ENCODE peak calls at places on chromosomes 2 and 18, in ten cellular contexts. S is HTR-8/SVneo, M is naive B cell, A is AG04450, C is islet precursor cell, N is fibroblast of mammary gland, L is mammary epithelial cell, T is ELR, O is NCI-H1092 treated with DMSO at 0.1 percent for 48 hours, Q is right atrium auricular region. B is an unnamed sample.
A peak's percentile ranks its signal among the peaks of the same experiment; 100 is the strongest.

GRCh38 chr2:135157856-135158255 is 105.8 kb downstream of the RAB3GAP1 start:
- DNase-seq in S (no peak), M (no peak), A (no peak), C (no peak), N (no peak), L (no peak), T (no peak), O (no peak), Q (no peak), B (no peak)

GRCh38 chr18:74498712-74499629 is 2.8 kb downstream of the CNDP2 start:
- DNase-seq in S (no peak), M (peak; percentile 55), A (no peak), C (peak; percentile 57), N (peak; percentile 10), L (no peak), T (peak; percentile 30), O (no peak), Q (no peak), B (peak; percentile 34)

GRCh38 chr18:27656905-27657304 is 471.8 kb upstream of the CHST9 start:
- DNase-seq in S (no peak), M (no peak), A (no peak), C (no peak), N (no peak), L (no peak), T (no peak), O (no peak), Q (no peak), B (no peak)

GRCh38 chr2:168396131-168396530 is 59.9 kb upstream of the CERS6 start:
- DNase-seq in S (no peak), M (no peak), A (no peak), C (no peak), N (peak; percentile 22), L (peak; percentile 65), T (no peak), O (no peak), Q (no peak), B (no peak)

GRCh38 chr2:118750959-118751565 is 96.4 kb downstream of the EN1 start:
- DNase-seq in S (no peak), M (no peak), A (no peak), C (peak; percentile 20), N (peak; percentile 79), L (peak; percentile 94), T (no peak), O (no peak), Q (no peak), B (no peak)

GRCh38 chr2:96122391-96122790 is 6.0 kb upstream of the ADRA2B start:
- DNase-seq in S (no peak), M (no peak), A (no peak), C (no peak), N (no peak), L (no peak), T (no peak), O (no peak), Q (no peak), B (no peak)

GRCh38 chr2:220277445-220277960 is 650.1 kb downstream of the SLC4A3 start:
- DNase-seq in S (no peak), M (no peak), A (peak; percentile 68), C (no peak), N (peak; percentile 92), L (peak; percentile 85), T (peak; percentile 64), O (no peak), Q (peak; percentile 79), B (peak; percentile 94)

GRCh38 chr2:121897335-121897970 is 142.0 kb downstream of the TSN start:
- DNase-seq in S (peak; percentile 40), M (no peak), A (peak; percentile 3), C (no peak), N (peak; percentile 55), L (peak; percentile 17), T (peak; percentile 70), O (peak; percentile 16), Q (no peak), B (peak; percentile 17)

GRCh38 chr2:36456227-36456788 is 100.7 kb downstream of the CRIM1 start:
- DNase-seq in S (no peak), M (no peak), A (no peak), C (no peak), N (peak; percentile 52), L (peak; percentile 63), T (peak; percentile 67), O (no peak), Q (peak; percentile 82), B (no peak)

GRCh38 chr18:58992301-58993231 is 127.9 kb downstream of the ZNF532 start:
- DNase-seq in S (no peak), M (no peak), A (no peak), C (no peak), N (no peak), L (no peak), T (peak; percentile 70), O (no peak), Q (no peak), B (no peak)

GRCh38 chr2:75403991-75404428 is 156.7 kb downstream of the EVA1A start:
- DNase-seq in S (peak; percentile 43), M (peak; percentile 22), A (peak; percentile 13), C (no peak), N (peak; percentile 68), L (peak; percentile 35), T (peak; percentile 74), O (peak; percentile 51), Q (no peak), B (no peak)

GRCh38 chr2:41963661-41964525 is 83.9 kb upstream of the PKDCC start:
- DNase-seq in S (peak; percentile 55), M (no peak), A (no peak), C (peak; percentile 83), N (peak; percentile 52), L (no peak), T (no peak), O (peak; percentile 20), Q (peak; percentile 89), B (no peak)

GRCh38 chr2:202104286-202104870 is 31.3 kb downstream of the KIAA2012 start:
- DNase-seq in S (peak; percentile 45), M (no peak), A (no peak), C (peak; percentile 82), N (peak; percentile 71), L (peak; percentile 57), T (peak; percentile 80), O (no peak), Q (no peak), B (no peak)

GRCh38 chr2:174153757-174154680 is 94.3 kb downstream of the OLA1 start:
- DNase-seq in S (no peak), M (no peak), A (peak; percentile 60), C (no peak), N (peak; percentile 83), L (peak; percentile 64), T (peak; percentile 41), O (no peak), Q (no peak), B (no peak)

GRCh38 chr2:17878222-17879136 is at the start of gene KCNS3:
- DNase-seq in S (peak; percentile 20), M (peak; percentile 22), A (no peak), C (peak; percentile 67), N (peak; percentile 2), L (peak; percentile 43), T (peak; percentile 30), O (no peak), Q (no peak), B (no peak)

GRCh38 chr2:10785260-10785659 is 27.3 kb downstream of the PDIA6 start:
- DNase-seq in S (no peak), M (no peak), A (no peak), C (no peak), N (no peak), L (no peak), T (no peak), O (no peak), Q (no peak), B (no peak)

GRCh38 chr2:114032705-114033104 is 142.8 kb downstream of the ACTR3 start:
- DNase-seq in S (no peak), M (no peak), A (no peak), C (no peak), N (no peak), L (no peak), T (no peak), O (no peak), Q (no peak), B (no peak)

GRCh38 chr2:186349508-186349907 is 136.6 kb upstream of the ZC3H15 start:
- DNase-seq in S (peak; percentile 2), M (no peak), A (peak; percentile 34), C (no peak), N (peak; percentile 92), L (peak; percentile 87), T (peak; percentile 81), O (no peak), Q (no peak), B (peak; percentile 45)

GRCh38 chr2:237161239-237161638 is 75.5 kb downstream of the COPS8 start:
- DNase-seq in S (no peak), M (no peak), A (no peak), C (no peak), N (peak; percentile 98), L (no peak), T (no peak), O (no peak), Q (peak; percentile 78), B (no peak)

GRCh38 chr18:35371412-35372195 is 5.5 kb downstream of the ZNF396 start:
- DNase-seq in S (no peak), M (no peak), A (no peak), C (no peak), N (peak; percentile 88), L (peak; percentile 79), T (peak; percentile 47), O (no peak), Q (no peak), B (no peak)

GRCh38 chr18:6203791-6204190 is 210.9 kb downstream of the L3MBTL4 start:
- DNase-seq in S (no peak), M (no peak), A (no peak), C (no peak), N (no peak), L (no peak), T (no peak), O (peak; percentile 4), Q (no peak), B (no peak)

GRCh38 chr2:136920652-136921333 is 155.4 kb downstream of the THSD7B start:
- DNase-seq in S (no peak), M (no peak), A (no peak), C (peak; percentile 66), N (no peak), L (no peak), T (no peak), O (no peak), Q (no peak), B (no peak)

GRCh38 chr2:169363570-169364150 is 1.3 kb upstream of the LRP2 start:
- DNase-seq in S (no peak), M (peak; percentile 30), A (no peak), C (peak; percentile 83), N (peak; percentile 7), L (peak; percentile 1), T (no peak), O (no peak), Q (no peak), B (no peak)

GRCh38 chr2:203582468-203582867 is 47.4 kb upstream of the RAPH1 start:
- DNase-seq in S (no peak), M (no peak), A (no peak), C (no peak), N (no peak), L (no peak), T (no peak), O (no peak), Q (no peak), B (peak; percentile 70)

GRCh38 chr2:42813773-42814172 is 21.4 kb upstream of the HAAO start:
- DNase-seq in S (no peak), M (no peak), A (no peak), C (no peak), N (no peak), L (no peak), T (no peak), O (no peak), Q (no peak), B (no peak)

GRCh38 chr18:46497129-46497528 is 159.9 kb downstream of the LOXHD1 start:
- DNase-seq in S (no peak), M (no peak), A (no peak), C (peak; percentile 74), N (peak; percentile 16), L (peak; percentile 26), T (peak; percentile 13), O (no peak), Q (no peak), B (no peak)

GRCh38 chr2:192236136-192236535 is 41.4 kb upstream of the TMEFF2 start:
- DNase-seq in S (peak; percentile 27), M (no peak), A (no peak), C (no peak), N (peak; percentile 62), L (no peak), T (peak; percentile 88), O (no peak), Q (no peak), B (no peak)

GRCh38 chr18:8773980-8774379 is 68.6 kb downstream of the MTCL1 start:
- DNase-seq in S (no peak), M (no peak), A (no peak), C (peak; percentile 58), N (peak; percentile 20), L (no peak), T (no peak), O (no peak), Q (no peak), B (no peak)

B was measured in LNCaP clone FGC.